ENCODE peak calls at places on chromosome 22, in four cellular contexts. A, H, N and S are unnamed samples.

GRCh38 chr22:48488611-48489456 is 1338.8 kb downstream of the BRD1 start:
- DNase-seq in A (no peak), H (no peak), N (no peak), S (no peak)

GRCh38 chr22:50729391-50730012 is 8.5 kb upstream of the ACR start:
- DNase-seq in A (no peak), H (no peak), N (no peak), S (no peak)

GRCh38 chr22:30875481-30876215 is 92.9 kb downstream of the MORC2 start:
- DNase-seq in A (no peak), H (no peak), N (no peak), S (no peak)

GRCh38 chr22:30043181-30043580 is 37.1 kb upstream of the HORMAD2 start:
- DNase-seq in A (no peak), H (no peak), N (no peak), S (no peak)

GRCh38 chr22:39690901-39691620 is 120.5 kb downstream of the CACNA1I start:
- DNase-seq in A (no peak), H (peak), N (no peak), S (no peak)

GRCh38 chr22:29139965-29140782 is 65.5 kb upstream of the EMID1 start:
- DNase-seq in A (peak), H (no peak), N (no peak), S (no peak)

GRCh38 chr22:44271010-44271500 is 41.7 kb downstream of the SHISAL1 start:
- DNase-seq in A (no peak), H (no peak), N (no peak), S (no peak)

GRCh38 chr22:44622147-44622427 is 79.9 kb upstream of the PRR5 start:
- DNase-seq in A (no peak), H (peak), N (no peak), S (no peak)

GRCh38 chr22:50247748-50248147 is 2.9 kb upstream of the TUBGCP6 start:
- DNase-seq in A (peak), H (peak), N (peak), S (no peak)

GRCh38 chr22:47032091-47032943 is 269.9 kb downstream of the TBC1D22A start:
- DNase-seq in A (no peak), H (peak), N (peak), S (no peak)

GRCh38 chr22:43921361-43921760 is 2.2 kb upstream of the PNPLA3 start:
- DNase-seq in A (peak), H (no peak), N (no peak), S (no peak)

GRCh38 chr22:46297151-46297819 is 615 bp downstream of the GTSE1 start:
- DNase-seq in A (peak), H (peak), N (no peak), S (no peak)

GRCh38 chr22:20128902-20129746 is 2.5 kb upstream of the ZDHHC8 start:
- DNase-seq in A (peak), H (peak), N (peak), S (no peak)

GRCh38 chr22:29503811-29504372 is 23.9 kb downstream of the NEFH start:
- DNase-seq in A (peak), H (peak), N (no peak), S (peak)

GRCh38 chr22:49326558-49326957 is 501.1 kb downstream of the BRD1 start:
- DNase-seq in A (no peak), H (no peak), N (no peak), S (no peak)

GRCh38 chr22:50482107-50483074 is 1.0 kb downstream of the ADM2 start:
- DNase-seq in A (no peak), H (no peak), N (no peak), S (no peak)

DNA sequence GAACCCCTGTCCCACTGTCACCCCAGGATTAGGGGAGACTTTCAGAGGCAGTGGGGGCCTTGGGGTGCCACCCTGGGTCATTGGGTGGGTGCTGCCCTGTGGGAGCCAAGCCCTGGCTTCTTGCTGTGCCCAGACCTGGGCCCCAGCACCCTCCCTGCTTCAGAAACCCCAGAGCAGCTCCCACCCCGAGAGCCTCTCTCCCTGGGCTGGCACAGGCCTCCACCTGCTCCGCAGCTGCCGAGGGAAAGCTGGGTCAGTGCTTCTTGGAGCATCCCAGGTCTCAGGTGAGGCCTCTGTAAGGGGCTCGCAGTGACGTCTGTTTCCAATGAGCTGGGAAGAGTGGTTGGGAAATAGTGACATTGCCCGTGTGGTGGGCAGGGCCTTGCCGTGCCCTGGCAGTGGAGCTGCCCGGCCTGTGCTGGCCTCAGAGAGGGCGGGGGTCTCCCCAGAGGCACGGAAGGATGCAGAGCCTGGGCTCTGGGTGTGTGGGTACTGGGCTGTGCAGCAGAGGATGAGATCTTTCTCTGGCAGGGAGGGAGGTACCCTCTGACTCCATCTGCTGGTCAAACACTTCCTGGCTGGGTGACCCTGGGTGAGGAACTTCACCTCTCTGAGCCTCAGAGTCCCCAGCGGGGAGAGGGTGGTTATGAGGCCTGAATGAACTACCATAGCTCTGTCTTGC is 23.0 kb downstream of the C22orf23 start:
- DNase-seq in A (peak), H (peak), N (peak), S (no peak)
- TF ChIP-seq CTCF in A (peak), H (peak), N (peak), S (peak)

GRCh38 chr22:38030311-38031133 is 26.7 kb upstream of the PICK1 start:
- DNase-seq in A (peak), H (no peak), N (no peak), S (no peak)
- H3K4me3 ChIP-seq in A (no peak), H (no peak), N (no peak), S (no peak)

GRCh38 chr22:26766510-26767350 is 109.3 kb downstream of the MIAT start:
- DNase-seq in A (no peak), H (peak), N (no peak), S (no peak)

GRCh38 chr22:26767351-26767970 is 110.1 kb downstream of the MIAT start:
- DNase-seq in A (no peak), H (no peak), N (no peak), S (no peak)

GRCh38 chr22:26768986-26769385 is 111.6 kb downstream of the MIAT start:
- DNase-seq in A (no peak), H (no peak), N (no peak), S (no peak)

GRCh38 chr22:26762503-26763170 is 105.2 kb downstream of the MIAT start:
- DNase-seq in A (no peak), H (no peak), N (no peak), S (no peak)

DNA sequence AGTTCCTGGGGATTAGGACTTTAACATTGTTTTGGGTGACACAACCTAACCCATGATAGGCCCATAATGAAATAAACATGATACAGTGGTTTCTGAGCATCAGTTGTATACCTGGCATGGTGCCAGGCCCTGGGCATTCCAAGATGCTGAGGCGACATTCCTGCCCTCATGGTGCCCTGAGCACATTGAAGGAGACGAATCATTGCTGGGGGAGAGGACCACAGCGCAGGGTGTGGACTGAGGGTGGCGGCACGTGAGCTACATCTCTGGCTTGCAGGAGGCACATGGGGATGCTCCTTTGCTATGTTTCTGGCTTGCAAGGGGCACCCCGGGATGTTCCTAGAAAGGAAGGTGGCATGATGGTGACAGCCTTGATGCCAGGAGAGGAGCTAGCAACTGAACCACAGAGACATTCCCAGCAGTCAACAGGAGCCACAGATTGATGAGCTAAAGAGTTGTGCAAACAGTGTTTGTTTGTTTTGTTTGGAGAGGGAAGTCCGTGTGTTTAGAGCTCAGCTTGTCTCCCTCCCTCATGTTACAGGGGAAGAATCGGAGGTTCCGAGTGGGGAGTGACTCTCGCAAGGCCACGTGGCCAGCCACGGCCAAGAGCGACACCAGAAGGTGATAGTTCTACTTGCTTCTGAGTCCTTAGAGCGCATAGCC is 106.4 kb downstream of the MIAT start:
- DNase-seq in A (peak), H (peak), N (no peak), S (no peak)
- TF ChIP-seq CTCF in A (no peak), H (no peak), N (no peak), S (no peak)

DNA sequence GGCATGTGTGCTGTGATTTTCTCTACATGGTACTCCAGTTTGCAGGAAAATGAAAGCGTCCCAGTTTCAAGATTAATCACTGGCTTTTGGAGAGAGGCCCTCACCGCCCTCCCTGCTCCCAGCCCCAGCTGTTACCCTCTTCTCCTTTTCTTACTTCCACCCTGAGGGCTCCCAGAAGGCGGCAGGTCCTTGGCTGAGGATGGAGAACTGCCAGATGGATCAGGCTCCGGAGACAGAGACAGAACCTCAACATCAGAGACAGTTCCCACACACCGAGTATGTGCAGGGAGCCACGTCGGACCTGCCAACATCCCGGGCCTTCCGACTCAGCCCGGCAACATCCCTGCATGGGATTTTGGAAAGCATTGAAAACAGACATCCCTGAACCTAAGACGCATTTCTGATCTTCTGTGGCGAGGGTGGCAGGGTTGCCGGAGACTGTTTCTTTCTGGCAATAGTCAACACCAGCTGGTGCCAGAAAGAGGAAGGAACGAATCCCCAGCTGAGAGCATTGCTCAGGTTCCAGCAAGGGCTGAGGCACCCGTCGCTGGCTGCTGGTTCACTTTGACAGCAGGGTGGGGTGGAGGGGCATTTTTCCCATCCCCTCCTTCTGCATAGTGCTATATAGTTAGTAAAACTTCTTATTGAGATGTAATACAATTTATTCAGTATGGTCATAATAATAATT is 467.1 kb downstream of the MIAT start:
- DNase-seq in A (no peak), H (peak), N (no peak), S (no peak)
- H3K4me3 ChIP-seq in A (no peak), H (no peak), N (no peak), S (no peak)

GRCh38 chr22:41248758-41249157 is 8.0 kb upstream of the CHADL start:
- DNase-seq in A (no peak), H (no peak), N (no peak), S (no peak)

GRCh38 chr22:41243361-41243760 is 2.6 kb upstream of the CHADL start:
- DNase-seq in A (no peak), H (no peak), N (no peak), S (no peak)

GRCh38 chr22:41248314-41248713 is 7.6 kb upstream of the CHADL start:
- DNase-seq in A (no peak), H (no peak), N (no peak), S (no peak)

GRCh38 chr22:41247703-41248102 is 7.0 kb upstream of the CHADL start:
- DNase-seq in A (no peak), H (no peak), N (no peak), S (no peak)

DNA sequence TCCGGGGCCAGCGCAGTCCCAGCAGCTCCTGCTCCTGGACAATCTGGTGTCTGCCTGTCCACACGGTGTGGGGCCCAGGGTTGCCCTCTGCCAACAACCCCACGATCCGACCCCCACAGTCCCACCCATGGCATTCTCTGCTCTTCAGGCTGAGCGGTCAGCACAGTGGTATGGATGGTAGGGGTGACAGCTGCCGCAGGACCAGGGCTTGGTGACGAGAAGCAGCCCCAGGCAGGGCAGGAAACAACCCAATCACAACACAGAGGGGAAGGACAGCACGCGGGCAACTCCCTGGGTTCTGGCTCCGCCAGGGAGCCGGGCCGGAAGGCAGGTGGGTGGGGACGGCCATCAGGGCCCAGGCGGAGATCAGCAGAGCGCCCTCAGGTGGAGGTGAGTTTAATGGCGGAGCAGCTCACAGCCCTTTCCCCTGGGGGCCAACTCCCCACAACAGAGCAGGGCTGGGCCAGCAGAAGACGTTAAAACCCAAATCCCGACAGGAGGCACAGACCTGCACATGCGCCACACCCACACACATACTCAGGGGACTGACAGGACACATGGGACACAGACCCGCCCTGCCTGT is 5.3 kb upstream of the CHADL start:
- DNase-seq in A (no peak), H (no peak), N (no peak), S (no peak)
- TF ChIP-seq CTCF in A (no peak), H (no peak), N (no peak), S (no peak)